ENCODE peak calls at places on chromosomes 2 and 18, in seven cellular contexts. One of them, this sample, is unnamed.

GRCh38 chr18:67199993-67200617 is 316.4 kb downstream of the DSEL start:
- DNase-seq in heart left ventricle: no peak
- DNase-seq in HepG2: peak; percentile 53
- DNase-seq in osteocyte: no peak
- DNase-seq in colonic mucosa: no peak
- DNase-seq in heart right ventricle: no peak
- DNase-seq in Peyer's patch: no peak
- DNase-seq in this sample: no peak

GRCh38 chr2:149080104-149080503 is 41.6 kb downstream of the LYPD6B start:
- DNase-seq in heart left ventricle: no peak
- DNase-seq in HepG2: no peak
- DNase-seq in osteocyte: no peak
- DNase-seq in colonic mucosa: no peak
- DNase-seq in heart right ventricle: no peak
- DNase-seq in Peyer's patch: no peak
- DNase-seq in this sample: no peak

GRCh38 chr2:217834057-217834620 is 168.7 kb downstream of the TNS1 start:
- DNase-seq in heart left ventricle: no peak
- DNase-seq in HepG2: no peak
- DNase-seq in osteocyte: no peak
- DNase-seq in colonic mucosa: no peak
- DNase-seq in heart right ventricle: peak; percentile 37
- DNase-seq in Peyer's patch: no peak
- DNase-seq in this sample: no peak

GRCh38 chr2:236665572-236666118 is 96.0 kb downstream of the ACKR3 start:
- DNase-seq in heart left ventricle: no peak
- DNase-seq in HepG2: no peak
- DNase-seq in osteocyte: peak; percentile 62
- DNase-seq in colonic mucosa: peak; percentile 11
- DNase-seq in heart right ventricle: no peak
- DNase-seq in Peyer's patch: no peak
- DNase-seq in this sample: no peak

GRCh38 chr18:67600181-67600631 is 83.7 kb upstream of the DSEL start:
- DNase-seq in heart left ventricle: no peak
- DNase-seq in HepG2: no peak
- DNase-seq in osteocyte: no peak
- DNase-seq in colonic mucosa: no peak
- DNase-seq in heart right ventricle: no peak
- DNase-seq in Peyer's patch: no peak
- DNase-seq in this sample: no peak

GRCh38 chr18:73594749-73595148 is 552.9 kb downstream of the FBXO15 start:
- DNase-seq in heart left ventricle: no peak
- DNase-seq in HepG2: no peak
- DNase-seq in osteocyte: no peak
- DNase-seq in colonic mucosa: no peak
- DNase-seq in heart right ventricle: peak; percentile 23
- DNase-seq in Peyer's patch: no peak
- DNase-seq in this sample: no peak

GRCh38 chr18:57863706-57864105 is 60.6 kb upstream of the ATP8B1 start:
- DNase-seq in heart left ventricle: no peak
- DNase-seq in HepG2: no peak
- DNase-seq in osteocyte: no peak
- DNase-seq in colonic mucosa: no peak
- DNase-seq in heart right ventricle: no peak
- DNase-seq in Peyer's patch: no peak
- DNase-seq in this sample: no peak

GRCh38 chr2:84870306-84870705 is 10.6 kb downstream of the TRABD2A start:
- DNase-seq in heart left ventricle: no peak
- DNase-seq in HepG2: no peak
- DNase-seq in osteocyte: no peak
- DNase-seq in colonic mucosa: no peak
- DNase-seq in heart right ventricle: no peak
- DNase-seq in Peyer's patch: no peak
- DNase-seq in this sample: no peak

GRCh38 chr2:13193900-13194299 is 477.2 kb downstream of the TRIB2 start:
- DNase-seq in heart left ventricle: no peak
- DNase-seq in HepG2: peak; percentile 14
- DNase-seq in osteocyte: no peak
- DNase-seq in colonic mucosa: no peak
- DNase-seq in heart right ventricle: no peak
- DNase-seq in Peyer's patch: no peak
- DNase-seq in this sample: no peak
- TF ChIP-seq CTCF in heart left ventricle: no peak
- TF ChIP-seq CTCF in HepG2: peak; percentile 49
- TF ChIP-seq CTCF in osteocyte: peak; percentile 60
- TF ChIP-seq CTCF in colonic mucosa: no peak
- TF ChIP-seq CTCF in heart right ventricle: peak; percentile 19
- TF ChIP-seq CTCF in Peyer's patch: no peak
- TF ChIP-seq CTCF in this sample: peak; percentile 74

DNA sequence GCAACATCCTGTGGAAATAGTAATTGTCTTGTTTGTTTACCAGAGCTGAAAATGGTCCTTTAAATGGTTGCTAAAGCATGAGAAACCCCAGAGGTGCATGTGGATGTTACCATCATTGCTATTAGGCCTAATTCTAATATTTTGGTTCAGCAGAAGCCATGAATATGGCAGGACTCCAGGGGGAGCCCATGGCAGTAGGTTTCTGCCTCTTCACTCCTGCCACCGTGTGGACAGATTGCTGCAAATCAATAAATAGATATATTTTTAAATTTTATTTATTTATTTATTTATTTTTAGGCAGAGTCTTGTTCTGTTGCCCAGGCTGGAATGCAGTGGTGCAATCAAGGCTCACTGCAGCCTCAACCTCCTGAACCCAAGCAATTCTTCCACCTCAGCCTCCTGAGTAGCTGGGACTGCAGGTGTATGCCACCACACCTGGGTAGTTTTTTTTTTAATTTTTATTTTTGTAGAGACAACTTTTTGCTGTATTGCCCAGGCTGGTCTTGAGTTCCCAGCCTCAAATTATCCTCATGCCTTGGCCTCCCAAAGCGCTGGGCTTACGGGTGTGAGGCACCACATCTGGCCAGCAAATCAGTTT is 54.9 kb upstream of the CAPN13 start:
- DNase-seq in heart left ventricle: peak; percentile 42
- DNase-seq in HepG2: peak; percentile 79
- DNase-seq in osteocyte: no peak
- DNase-seq in colonic mucosa: peak; percentile 58
- DNase-seq in heart right ventricle: peak; percentile 62
- DNase-seq in Peyer's patch: no peak
- DNase-seq in this sample: no peak
- TF ChIP-seq CTCF in heart left ventricle: peak; percentile 52
- TF ChIP-seq CTCF in HepG2: peak; percentile 62
- TF ChIP-seq CTCF in osteocyte: peak; percentile 87
- TF ChIP-seq CTCF in colonic mucosa: peak; percentile 75
- TF ChIP-seq CTCF in heart right ventricle: peak; percentile 66
- TF ChIP-seq CTCF in Peyer's patch: no peak
- TF ChIP-seq CTCF in this sample: peak; percentile 91

GRCh38 chr2:205903549-205904129 is 182.3 kb downstream of the INO80D start:
- DNase-seq in heart left ventricle: no peak
- DNase-seq in HepG2: peak; percentile 79
- DNase-seq in osteocyte: no peak
- DNase-seq in colonic mucosa: peak; percentile 78
- DNase-seq in heart right ventricle: no peak
- DNase-seq in Peyer's patch: peak; percentile 74
- DNase-seq in this sample: no peak
- TF ChIP-seq CTCF in heart left ventricle: peak; percentile 19
- TF ChIP-seq CTCF in HepG2: peak; percentile 92
- TF ChIP-seq CTCF in osteocyte: peak; percentile 29
- TF ChIP-seq CTCF in colonic mucosa: peak; percentile 57
- TF ChIP-seq CTCF in heart right ventricle: peak; percentile 28
- TF ChIP-seq CTCF in Peyer's patch: no peak
- TF ChIP-seq CTCF in this sample: peak; percentile 66

GRCh38 chr18:24271381-24272331 is 126.0 kb downstream of the OSBPL1A start:
- DNase-seq in heart left ventricle: peak; percentile 76
- DNase-seq in HepG2: peak; percentile 4
- DNase-seq in osteocyte: peak; percentile 90
- DNase-seq in colonic mucosa: peak; percentile 69
- DNase-seq in heart right ventricle: peak; percentile 71
- DNase-seq in Peyer's patch: peak; percentile 88
- DNase-seq in this sample: peak; percentile 84
- TF ChIP-seq CTCF in heart left ventricle: no peak
- TF ChIP-seq CTCF in HepG2: no peak
- TF ChIP-seq CTCF in osteocyte: peak; percentile 36
- TF ChIP-seq CTCF in colonic mucosa: no peak
- TF ChIP-seq CTCF in heart right ventricle: no peak
- TF ChIP-seq CTCF in Peyer's patch: no peak
- TF ChIP-seq CTCF in this sample: peak; percentile 65

DNA sequence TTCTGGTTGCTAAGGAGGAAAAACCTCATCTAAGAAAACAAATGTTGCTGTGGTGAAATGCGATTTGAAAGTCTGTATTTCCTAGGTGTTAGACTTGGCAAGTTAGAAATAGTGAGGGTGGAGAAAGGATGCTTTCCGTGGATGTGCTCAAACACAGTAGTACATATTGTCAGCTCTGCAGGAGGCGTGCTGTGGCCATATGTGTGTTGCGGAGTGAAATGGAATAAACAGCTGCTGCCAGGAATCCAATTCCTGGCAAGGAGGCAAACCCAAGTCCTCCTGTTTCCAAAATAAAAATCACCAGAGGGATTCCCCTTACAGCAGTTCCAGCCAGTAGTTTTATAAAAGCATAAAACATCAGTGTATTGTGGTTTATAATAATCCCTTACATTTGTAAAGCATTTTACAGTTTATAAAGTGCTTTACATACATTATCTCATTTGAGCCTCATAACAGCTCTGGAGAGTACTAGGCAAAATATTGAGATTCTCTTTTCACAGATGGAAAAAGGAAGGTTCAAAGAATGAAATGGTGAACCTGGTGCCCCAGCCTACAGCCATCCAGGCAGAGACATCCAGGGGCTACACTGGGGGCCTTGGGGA is 205.8 kb downstream of the AGPS start:
- DNase-seq in heart left ventricle: peak; percentile 56
- DNase-seq in HepG2: no peak
- DNase-seq in osteocyte: peak; percentile 21
- DNase-seq in colonic mucosa: no peak
- DNase-seq in heart right ventricle: peak; percentile 52
- DNase-seq in Peyer's patch: no peak
- DNase-seq in this sample: no peak
- TF ChIP-seq CTCF in heart left ventricle: no peak
- TF ChIP-seq CTCF in HepG2: no peak
- TF ChIP-seq CTCF in osteocyte: no peak
- TF ChIP-seq CTCF in colonic mucosa: no peak
- TF ChIP-seq CTCF in heart right ventricle: no peak
- TF ChIP-seq CTCF in Peyer's patch: no peak
- TF ChIP-seq CTCF in this sample: no peak

GRCh38 chr2:122193622-122194021 is 438.2 kb downstream of the TSN start:
- DNase-seq in heart left ventricle: no peak
- DNase-seq in HepG2: no peak
- DNase-seq in osteocyte: no peak
- DNase-seq in colonic mucosa: no peak
- DNase-seq in heart right ventricle: no peak
- DNase-seq in Peyer's patch: no peak
- DNase-seq in this sample: no peak

GRCh38 chr2:122194546-122194945 is 439.1 kb downstream of the TSN start:
- DNase-seq in heart left ventricle: no peak
- DNase-seq in HepG2: no peak
- DNase-seq in osteocyte: no peak
- DNase-seq in colonic mucosa: no peak
- DNase-seq in heart right ventricle: no peak
- DNase-seq in Peyer's patch: no peak
- DNase-seq in this sample: no peak

GRCh38 chr2:122186761-122187222 is 431.3 kb downstream of the TSN start:
- DNase-seq in heart left ventricle: no peak
- DNase-seq in HepG2: no peak
- DNase-seq in osteocyte: no peak
- DNase-seq in colonic mucosa: no peak
- DNase-seq in heart right ventricle: no peak
- DNase-seq in Peyer's patch: no peak
- DNase-seq in this sample: no peak

DNA sequence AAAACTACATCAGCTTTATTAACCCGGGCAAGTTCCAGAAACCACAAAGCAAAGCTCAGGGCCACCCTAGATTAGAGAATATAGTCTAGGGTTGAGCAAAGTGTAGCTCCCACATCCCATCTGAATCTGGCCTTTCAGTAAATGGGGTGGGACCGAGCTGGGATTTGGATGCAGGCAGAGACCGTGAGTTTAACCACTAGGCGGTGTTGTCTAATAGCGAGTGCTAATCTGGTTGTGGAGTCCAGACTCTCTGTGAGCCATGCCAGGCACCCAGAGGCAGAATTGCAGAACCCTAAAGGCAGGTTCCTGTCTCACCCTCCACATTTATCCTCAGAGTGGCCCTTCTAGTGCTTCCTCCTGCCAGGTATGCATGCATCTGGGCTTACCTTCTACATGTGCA is 435.9 kb downstream of the TSN start:
- DNase-seq in heart left ventricle: no peak
- DNase-seq in HepG2: peak; percentile 41
- DNase-seq in osteocyte: no peak
- DNase-seq in colonic mucosa: peak; percentile 21
- DNase-seq in heart right ventricle: no peak
- DNase-seq in Peyer's patch: no peak
- DNase-seq in this sample: no peak
- TF ChIP-seq CTCF in heart left ventricle: no peak
- TF ChIP-seq CTCF in HepG2: peak; percentile 75
- TF ChIP-seq CTCF in osteocyte: peak; percentile 19
- TF ChIP-seq CTCF in colonic mucosa: no peak
- TF ChIP-seq CTCF in heart right ventricle: peak; percentile 14
- TF ChIP-seq CTCF in Peyer's patch: no peak
- TF ChIP-seq CTCF in this sample: peak; percentile 74